ENCODE peak calls at places on chromosomes 1 and 21, in four cellular contexts. One of them, this sample, is unnamed.
A peak's percentile ranks its signal among the peaks of the same experiment; 100 is the strongest.

GRCh38 chr1:234573711-234574299 is 36.2 kb downstream of the IRF2BP2 start:
- DNase-seq in AG10803: peak; percentile 75
- DNase-seq in gastrocnemius medialis: no peak
- DNase-seq in left ventricle myocardium inferior: no peak
- DNase-seq in this sample: peak; percentile 76

GRCh38 chr21:46559291-46559983 is 45.4 kb downstream of the S100B start:
- DNase-seq in AG10803: no peak
- DNase-seq in left ventricle myocardium inferior: no peak
- DNase-seq in gastrocnemius medialis: no peak
- DNase-seq in this sample: no peak

GRCh38 chr1:181483084-181483559 is at the start of gene CACNA1E:
- DNase-seq in gastrocnemius medialis: no peak
- DNase-seq in AG10803: no peak
- DNase-seq in left ventricle myocardium inferior: no peak
- DNase-seq in this sample: no peak

GRCh38 chr1:198465201-198466144 is 75.0 kb downstream of the ATP6V1G3 start:
- DNase-seq in left ventricle myocardium inferior: no peak
- DNase-seq in AG10803: peak; percentile 87
- DNase-seq in gastrocnemius medialis: no peak
- DNase-seq in this sample: peak; percentile 59

GRCh38 chr1:77469311-77469710 is 187.5 kb downstream of the AK5 start:
- DNase-seq in gastrocnemius medialis: no peak
- DNase-seq in AG10803: peak; percentile 8
- DNase-seq in left ventricle myocardium inferior: no peak
- DNase-seq in this sample: peak; percentile 42

GRCh38 chr1:100866901-100867206 is 27.8 kb downstream of the EXTL2 start:
- DNase-seq in gastrocnemius medialis: no peak
- DNase-seq in left ventricle myocardium inferior: no peak
- DNase-seq in AG10803: no peak
- DNase-seq in this sample: no peak

GRCh38 chr1:75996196-75996595 is 64.0 kb upstream of the ASB17 start:
- DNase-seq in gastrocnemius medialis: no peak
- DNase-seq in left ventricle myocardium inferior: no peak
- DNase-seq in AG10803: peak; percentile 23
- DNase-seq in this sample: no peak

GRCh38 chr1:23816932-23817331 is 8.3 kb downstream of the HMGCL start:
- DNase-seq in left ventricle myocardium inferior: no peak
- DNase-seq in AG10803: no peak
- DNase-seq in gastrocnemius medialis: no peak
- DNase-seq in this sample: no peak

GRCh38 chr1:54403808-54404261 is 2.4 kb downstream of the SSBP3 start:
- DNase-seq in gastrocnemius medialis: no peak
- DNase-seq in left ventricle myocardium inferior: no peak
- DNase-seq in AG10803: peak; percentile 49
- DNase-seq in this sample: peak; percentile 73

GRCh38 chr1:35554261-35555211 is 2.7 kb downstream of the KIAA0319L start:
- DNase-seq in AG10803: no peak
- DNase-seq in gastrocnemius medialis: no peak
- DNase-seq in left ventricle myocardium inferior: no peak
- DNase-seq in this sample: no peak
- H3K4me3 ChIP-seq in AG10803: no peak overlapping the region
- H3K4me3 ChIP-seq in gastrocnemius medialis: no peak overlapping the region
- H3K4me3 ChIP-seq in left ventricle myocardium inferior: no peak overlapping the region
- H3K4me3 ChIP-seq in this sample: no peak overlapping the region

DNA sequence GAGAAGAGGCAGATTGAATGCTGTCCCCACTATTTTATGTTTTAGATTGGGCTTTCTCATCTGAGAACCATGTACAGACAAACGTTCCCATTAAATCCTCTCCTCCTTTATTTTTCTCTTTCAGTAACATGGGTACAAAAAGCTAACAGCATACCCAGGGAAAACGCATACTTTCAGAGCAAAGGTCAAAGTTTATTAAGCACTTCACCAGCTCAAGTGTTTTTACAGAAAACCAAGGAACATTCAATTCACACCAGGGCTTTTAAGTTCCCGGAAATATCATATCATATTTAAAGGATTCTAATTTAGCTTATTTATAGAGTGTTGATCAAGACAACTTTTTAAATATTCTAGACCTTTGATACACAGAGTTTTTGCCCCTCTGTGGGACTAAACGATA is 271.5 kb upstream of the C1orf87 start:
- DNase-seq in AG10803: no peak
- DNase-seq in left ventricle myocardium inferior: no peak
- DNase-seq in gastrocnemius medialis: no peak
- DNase-seq in this sample: no peak
- TF ChIP-seq CTCF in AG10803: no peak
- TF ChIP-seq CTCF in left ventricle myocardium inferior: no peak
- TF ChIP-seq CTCF in gastrocnemius medialis: no peak
- TF ChIP-seq CTCF in this sample: no peak

DNA sequence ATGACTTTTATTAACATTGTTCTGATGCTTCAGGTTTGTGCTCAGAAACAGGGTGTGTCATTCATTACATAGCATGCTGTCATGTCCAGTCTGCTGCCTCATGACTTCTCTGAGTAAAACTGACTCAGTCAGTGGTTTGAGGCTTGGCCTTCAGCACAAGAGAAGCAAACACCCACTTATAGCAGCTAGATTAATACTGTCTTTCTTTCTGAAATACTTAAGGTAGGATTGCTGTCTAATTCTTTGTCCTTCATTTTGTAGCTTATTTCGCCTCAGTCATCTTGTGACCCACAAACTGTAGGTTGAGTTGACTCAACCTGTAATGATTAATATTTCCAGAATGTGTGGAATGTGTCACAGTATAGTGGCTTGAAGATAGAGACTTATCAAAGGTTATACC is 32.9 kb downstream of the RASAL2 start:
- DNase-seq in left ventricle myocardium inferior: no peak
- DNase-seq in AG10803: peak; percentile 85
- DNase-seq in gastrocnemius medialis: no peak
- DNase-seq in this sample: peak; percentile 70
- H3K4me3 ChIP-seq in left ventricle myocardium inferior: no peak overlapping the region
- H3K4me3 ChIP-seq in AG10803: no peak overlapping the region
- H3K4me3 ChIP-seq in gastrocnemius medialis: no peak overlapping the region
- H3K4me3 ChIP-seq in this sample: no peak overlapping the region

GRCh38 chr1:81172483-81172882 is 628.3 kb upstream of the ADGRL2 start:
- DNase-seq in gastrocnemius medialis: no peak
- DNase-seq in left ventricle myocardium inferior: no peak
- DNase-seq in AG10803: no peak
- DNase-seq in this sample: no peak

GRCh38 chr1:81170721-81171120 is 630.0 kb upstream of the ADGRL2 start:
- DNase-seq in AG10803: no peak
- DNase-seq in left ventricle myocardium inferior: no peak
- DNase-seq in gastrocnemius medialis: no peak
- DNase-seq in this sample: no peak

GRCh38 chr1:81179239-81179638 is 621.5 kb upstream of the ADGRL2 start:
- DNase-seq in gastrocnemius medialis: no peak
- DNase-seq in left ventricle myocardium inferior: no peak
- DNase-seq in AG10803: peak; percentile 43
- DNase-seq in this sample: peak; percentile 85

GRCh38 chr1:81174052-81174451 is 626.7 kb upstream of the ADGRL2 start:
- DNase-seq in AG10803: peak; percentile 19
- DNase-seq in left ventricle myocardium inferior: no peak
- DNase-seq in gastrocnemius medialis: no peak
- DNase-seq in this sample: peak; percentile 33

GRCh38 chr1:81174811-81175476 is 625.8 kb upstream of the ADGRL2 start:
- DNase-seq in gastrocnemius medialis: no peak
- DNase-seq in AG10803: peak; percentile 12
- DNase-seq in left ventricle myocardium inferior: no peak
- DNase-seq in this sample: no peak
- TF ChIP-seq CTCF in gastrocnemius medialis: no peak
- TF ChIP-seq CTCF in AG10803: no peak
- TF ChIP-seq CTCF in left ventricle myocardium inferior: no peak
- TF ChIP-seq CTCF in this sample: no peak